ENCODE peak calls at places on chromosomes 2 and 18, in four cellular contexts. G is PC-9, X is IMR-90, Y is astrocyte of the cerebellum. I is an unnamed sample.

GRCh38 chr2:28463211-28463610 is 32.6 kb upstream of the PLB1 start:
- DNase-seq in X (no peak), G (no peak), Y (no peak), I (no peak)

GRCh38 chr2:17754773-17755425 is 961 bp downstream of the GEN1 start:
- DNase-seq in Y (no peak), G (no peak), X (no peak), I (no peak)

GRCh38 chr2:213152065-213152794 is 818 bp upstream of the IKZF2 start:
- DNase-seq in Y (peak; percentile 45), X (peak; percentile 77), G (peak; percentile 63), I (peak; percentile 70)

GRCh38 chr2:69703189-69703588 is 38.7 kb upstream of the ANXA4 start:
- DNase-seq in Y (no peak), X (no peak), G (no peak), I (no peak)

GRCh38 chr2:219713110-219713509 is 85.7 kb downstream of the SLC4A3 start:
- DNase-seq in X (peak; percentile 52), Y (no peak), G (no peak), I (no peak)

GRCh38 chr2:238523158-238524110 is 96.7 kb downstream of the ASB1 start:
- DNase-seq in Y (no peak), G (no peak), X (peak; percentile 21), I (peak; percentile 22)

GRCh38 chr2:106159867-106160785 is 34.0 kb downstream of the UXS1 start:
- DNase-seq in Y (no peak), X (no peak), G (no peak), I (no peak)

GRCh38 chr2:177171418-177171865 is 41.2 kb upstream of the HNRNPA3 start:
- DNase-seq in G (peak; percentile 68), X (no peak), Y (no peak), I (no peak)

GRCh38 chr2:205060269-205060668 is 515.0 kb downstream of the PARD3B start:
- DNase-seq in G (no peak), Y (peak; percentile 47), X (peak; percentile 89), I (no peak)

GRCh38 chr2:120498576-120499394 is 152.8 kb downstream of the INHBB start:
- DNase-seq in X (no peak), G (no peak), Y (no peak), I (no peak)

GRCh38 chr2:20588918-20589871 is 61.7 kb downstream of the HS1BP3 start:
- DNase-seq in X (no peak), G (no peak), Y (no peak), I (peak; percentile 10)

GRCh38 chr2:28624798-28625701 is 126.6 kb upstream of the PPP1CB start:
- DNase-seq in X (peak; percentile 63), G (peak; percentile 68), Y (peak; percentile 77), I (peak; percentile 59)

GRCh38 chr2:22867921-22868320 is 517.1 kb upstream of the KLHL29 start:
- DNase-seq in X (no peak), Y (no peak), G (no peak), I (no peak)

GRCh38 chr2:241882090-241882625 is 12.6 kb downstream of the RTP5 start:
- DNase-seq in G (no peak), X (no peak), Y (no peak), I (peak; percentile 69)

GRCh38 chr2:28346587-28346986 is 46.1 kb upstream of the FOSL2 start:
- DNase-seq in G (no peak), Y (no peak), X (peak; percentile 89), I (peak; percentile 96)

GRCh38 chr2:6923319-6923718 is 6.1 kb downstream of the RNF144A start:
- DNase-seq in G (no peak), X (no peak), Y (no peak), I (no peak)

GRCh38 chr2:41610501-41611242 is 437.1 kb upstream of the PKDCC start:
- DNase-seq in Y (no peak), X (peak; percentile 36), G (no peak), I (no peak)

GRCh38 chr2:49973917-49974368 is 819.6 kb upstream of the FSHR start:
- DNase-seq in X (no peak), Y (peak; percentile 39), G (no peak), I (no peak)

GRCh38 chr2:25618676-25619075 is 54.7 kb downstream of the DTNB start:
- DNase-seq in G (no peak), Y (peak; percentile 52), X (peak; percentile 78), I (no peak)

GRCh38 chr2:226791487-226792081 is 8.0 kb downstream of the IRS1 start:
- DNase-seq in Y (no peak), G (peak; percentile 89), X (peak; percentile 75), I (peak; percentile 89)

GRCh38 chr18:60506190-60506589 is 133.6 kb upstream of the MC4R start:
- DNase-seq in Y (no peak), G (no peak), X (no peak), I (no peak)

GRCh38 chr2:32863803-32864202 is 83.0 kb upstream of the LTBP1 start:
- DNase-seq in G (no peak), Y (no peak), X (peak; percentile 52), I (no peak)

GRCh38 chr2:55804535-55804934 is 110.9 kb upstream of the PNPT1 start:
- DNase-seq in Y (no peak), X (no peak), G (no peak), I (no peak)

GRCh38 chr18:49183921-49184320 is 233.2 kb upstream of the SMAD7 start:
- DNase-seq in Y (no peak), X (peak; percentile 61), G (no peak), I (no peak)

GRCh38 chr2:191263050-191263449 is 17.8 kb downstream of the MYO1B start:
- DNase-seq in Y (no peak), X (no peak), G (no peak), I (no peak)

GRCh38 chr2:196980498-196980897 is 54.0 kb upstream of the PGAP1 start:
- DNase-seq in Y (no peak), X (no peak), G (no peak), I (no peak)

GRCh38 chr2:174121178-174121577 is 127.2 kb downstream of the OLA1 start:
- DNase-seq in G (no peak), Y (no peak), X (no peak), I (no peak)

GRCh38 chr2:208827549-208828221 is 421.1 kb downstream of the PTH2R start:
- DNase-seq in X (no peak), G (no peak), Y (no peak), I (no peak)

GRCh38 chr2:71876542-71877451 is 270.9 kb downstream of the CYP26B1 start:
- DNase-seq in G (no peak), X (no peak), Y (no peak), I (no peak)

GRCh38 chr2:144162652-144163051 is 357.3 kb downstream of the ZEB2 start:
- DNase-seq in G (peak; percentile 11), Y (no peak), X (no peak), I (no peak)

GRCh38 chr2:41853427-41854191 is 194.2 kb upstream of the PKDCC start:
- DNase-seq in G (peak; percentile 47), X (peak; percentile 65), Y (peak; percentile 47), I (no peak)

GRCh38 chr2:227379095-227379494 is at the start of gene TM4SF20:
- DNase-seq in Y (no peak), X (no peak), G (no peak), I (no peak)

GRCh38 chr2:37287966-37288365 is 36.7 kb downstream of the PRKD3 start:
- DNase-seq in G (no peak), X (no peak), Y (no peak), I (no peak)
- TF ChIP-seq CTCF in G (peak; percentile 45), X (no peak), Y (no peak), I (no peak)

GRCh38 chr2:97748397-97748796 is 35.0 kb downstream of the ZAP70 start:
- DNase-seq in X (no peak), Y (no peak), G (no peak), I (no peak)
- TF ChIP-seq CTCF in X (no peak), Y (peak; percentile 22), G (peak; percentile 40), I (no peak)

DNA sequence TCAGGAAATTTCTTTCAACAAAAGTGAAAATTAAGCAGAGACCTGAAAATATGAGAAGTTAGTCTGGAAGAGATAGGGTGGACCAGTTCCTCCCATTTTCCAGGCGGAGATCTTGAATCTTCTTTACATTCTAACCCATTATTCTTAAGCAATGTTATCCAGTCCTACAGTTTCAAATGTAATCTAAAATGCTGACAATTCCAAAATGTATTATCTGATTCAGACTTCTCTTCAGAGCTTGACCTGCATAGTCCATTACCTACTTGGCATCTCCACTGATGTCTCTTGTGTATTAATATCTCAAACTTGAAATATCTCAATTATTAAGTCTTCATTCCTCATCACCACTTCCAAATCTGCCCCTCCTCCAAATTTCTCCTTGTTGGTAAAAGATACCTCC is 28.4 kb upstream of the SLC39A10 start:
- DNase-seq in G (no peak), Y (no peak), X (no peak), I (no peak)
- TF ChIP-seq CTCF in G (no peak), Y (no peak), X (no peak), I (no peak)

DNA sequence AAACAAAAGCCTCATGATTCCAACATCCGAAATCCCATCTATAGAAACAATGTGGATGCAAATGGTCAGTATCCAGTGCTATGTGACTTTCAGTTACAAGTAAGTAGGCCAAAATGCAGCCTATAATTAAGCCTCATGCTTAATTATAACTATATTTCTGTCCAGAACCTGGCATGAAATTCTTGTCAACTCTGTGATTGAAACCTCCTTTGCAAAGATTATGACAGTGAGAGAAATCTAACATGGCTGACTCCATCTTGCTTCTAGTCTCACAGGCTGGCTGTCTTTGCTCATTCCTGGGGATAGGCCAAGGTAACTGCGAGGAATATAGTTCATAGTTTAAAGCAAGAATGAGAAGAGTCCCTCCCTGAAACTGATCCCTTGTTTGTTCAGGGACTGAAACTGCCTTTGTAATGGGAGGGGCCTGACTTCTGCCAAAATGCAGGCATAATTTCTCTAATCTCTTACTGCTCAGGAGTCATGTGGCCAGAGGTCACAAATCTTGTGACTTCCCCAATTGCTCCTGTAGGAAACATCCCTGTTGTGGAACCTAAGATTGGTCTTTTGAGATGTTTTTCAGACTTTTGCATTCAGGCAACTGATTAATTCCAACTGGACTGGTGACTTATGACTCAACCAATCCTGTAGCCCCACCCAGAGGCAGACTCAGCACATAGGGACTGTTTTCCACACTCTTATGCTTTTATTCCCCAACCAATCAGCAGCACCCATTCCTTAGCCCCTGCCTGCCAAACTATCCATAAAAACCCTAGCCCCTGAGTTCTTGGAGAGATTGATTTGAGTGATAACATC is 84.5 kb upstream of the TLK1 start:
- DNase-seq in G (peak; percentile 13), Y (no peak), X (peak; percentile 44), I (no peak)
- TF ChIP-seq CTCF in G (no peak), Y (no peak), X (peak; percentile 33), I (no peak)

GRCh38 chr2:190180313-190181065 is 118.0 kb upstream of the MSTN start:
- DNase-seq in X (no peak), G (peak; percentile 41), Y (no peak), I (peak; percentile 80)
- TF ChIP-seq CTCF in X (peak; percentile 9), G (peak; percentile 44), Y (peak; percentile 33), I (no peak)

I was measured in gastrocnemius medialis.